ENCODE peak calls at places on chromosomes 1 and 21, in nine cellular contexts. Z is endothelial cell of umbilical vein; W is CD8-positive, alpha-beta T cell; K is heart right ventricle; S is fibroblast of lung; X is mammary epithelial cell; T is body of pancreas; N is adrenal gland; L is kidney. E is an unnamed sample.

GRCh38 chr1:170927955-170928850 is 7.1 kb upstream of the MROH9 start:
- DNase-seq in Z (no peak), W (no peak), K (no peak), S (peak; percentile 7), X (peak; percentile 41), T (no peak), N (no peak), L (no peak), E (no peak)

GRCh38 chr1:47262787-47263413 is 30.9 kb upstream of the TAL1 start:
- DNase-seq in Z (peak; percentile 77), W (peak; percentile 22), K (no peak), S (peak; percentile 29), X (peak; percentile 52), T (peak; percentile 44), N (peak; percentile 73), L (no peak), E (no peak)

GRCh38 chr1:162213281-162213909 is 143.9 kb downstream of the NOS1AP start:
- DNase-seq in Z (peak; percentile 80), W (no peak), K (peak; percentile 52), S (peak; percentile 80), X (peak; percentile 84), T (peak; percentile 83), N (peak; percentile 91), L (peak; percentile 90), E (no peak)

GRCh38 chr1:18110968-18111367 is 3.4 kb downstream of the IGSF21 start:
- DNase-seq in Z (no peak), W (no peak), K (peak; percentile 52), S (no peak), X (no peak), T (no peak), N (no peak), L (peak; percentile 65), E (no peak)

GRCh38 chr1:197252981-197253380 is 15.1 kb upstream of the CRB1 start:
- DNase-seq in Z (no peak), W (no peak), K (no peak), S (peak; percentile 7), X (no peak), T (no peak), N (no peak), L (no peak), E (no peak)

GRCh38 chr21:41156128-41156527 is 11.8 kb upstream of the BACE2 start:
- DNase-seq in Z (no peak), W (no peak), K (no peak), S (no peak), X (no peak), T (no peak), N (no peak), L (no peak), E (no peak)

GRCh38 chr1:6180578-6181311 is 624 bp upstream of the CHD5 start:
- DNase-seq in Z (no peak), W (no peak), K (no peak), S (no peak), X (no peak), T (no peak), N (no peak), L (peak; percentile 58), E (no peak)

GRCh38 chr1:8825985-8826481 is 8.6 kb upstream of the RERE start:
- DNase-seq in Z (peak; percentile 12), W (no peak), K (no peak), S (peak; percentile 91), X (no peak), T (no peak), N (peak; percentile 45), L (peak; percentile 20), E (peak; percentile 71)

GRCh38 chr1:94955767-94956632 is 29.1 kb upstream of the CNN3 start:
- DNase-seq in Z (peak; percentile 53), W (no peak), K (peak; percentile 21), S (peak; percentile 27), X (no peak), T (no peak), N (peak; percentile 90), L (no peak), E (peak; percentile 71)

GRCh38 chr21:38994014-38994413 is 188.3 kb downstream of the ETS2 start:
- DNase-seq in Z (no peak), W (no peak), K (no peak), S (no peak), X (no peak), T (no peak), N (no peak), L (peak; percentile 69), E (no peak)

GRCh38 chr21:38992737-38993136 is 187.0 kb downstream of the ETS2 start:
- DNase-seq in Z (peak; percentile 92), W (no peak), K (no peak), S (no peak), X (no peak), T (no peak), N (no peak), L (peak; percentile 47), E (no peak)

GRCh38 chr21:38995755-38996154 is 187.5 kb downstream of the PSMG1 start:
- DNase-seq in Z (no peak), W (no peak), K (no peak), S (no peak), X (no peak), T (no peak), N (no peak), L (peak; percentile 22), E (no peak)

GRCh38 chr21:38995071-38995669 is 188.1 kb downstream of the PSMG1 start:
- DNase-seq in Z (no peak), W (no peak), K (no peak), S (no peak), X (no peak), T (no peak), N (no peak), L (peak; percentile 32), E (no peak)

DNA sequence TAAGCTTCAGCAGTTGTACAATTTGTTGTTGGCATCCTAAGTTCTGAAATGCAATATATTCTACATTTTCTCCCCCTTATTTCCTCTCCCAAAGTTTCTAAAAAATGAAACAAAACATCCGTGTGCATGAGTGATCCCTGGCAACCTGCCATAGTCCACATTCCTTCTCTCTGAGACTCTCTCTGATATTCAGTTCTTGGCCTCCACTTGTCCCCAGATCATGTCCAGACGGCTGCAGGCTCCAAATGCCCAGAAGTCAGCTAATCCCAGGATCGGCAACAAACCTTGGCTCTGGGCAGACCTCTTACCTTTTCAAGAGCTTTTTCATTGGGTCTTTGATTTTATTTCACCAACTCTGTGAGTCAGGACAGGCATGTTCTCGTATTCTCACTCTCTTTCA is 187.8 kb downstream of the ETS2 start:
- DNase-seq in Z (peak; percentile 93), W (no peak), K (no peak), S (peak; percentile 89), X (peak; percentile 92), T (peak; percentile 68), N (peak; percentile 88), L (peak; percentile 75), E (peak; percentile 87)
- H3K4me1 ChIP-seq in Z (peaks cover 58% of the 10 kb centered on the region), W (no peaks in the 10 kb centered on the region), K (peaks cover 100% of the 10 kb centered on the region), S (peaks cover 30% of the 10 kb centered on the region), X (peaks cover 40% of the 10 kb centered on the region), T (peaks cover 18% of the 10 kb centered on the region), N (peaks cover 40% of the 10 kb centered on the region), L (peaks cover 17% of the 10 kb centered on the region), E (peaks cover 77% of the 10 kb centered on the region)

DNA sequence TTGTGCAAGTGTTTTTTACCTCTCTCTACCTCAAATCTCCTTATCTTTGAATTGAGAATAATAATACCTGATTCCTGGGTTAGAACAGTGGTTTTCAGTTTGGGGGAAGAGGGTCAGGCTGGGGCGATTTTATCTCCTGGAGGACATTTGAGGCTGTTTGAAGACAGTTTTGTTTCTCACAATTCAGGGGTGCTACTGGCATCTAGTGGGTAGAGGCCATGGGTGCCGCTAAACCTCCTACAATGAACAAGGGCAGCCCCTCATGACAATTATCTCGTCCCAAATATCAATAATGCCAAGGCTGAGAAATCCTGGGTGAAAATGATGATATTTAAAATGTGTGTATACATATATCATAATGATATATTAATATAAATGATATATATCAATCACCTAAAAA is 139.1 kb upstream of the USH2A start:
- DNase-seq in Z (no peak), W (no peak), K (no peak), S (no peak), X (no peak), T (no peak), N (no peak), L (no peak), E (no peak)
- H3K4me3 ChIP-seq in Z (no peak overlapping the region), W (no peak overlapping the region), K (no peak overlapping the region), S (no peak overlapping the region), X (no peak overlapping the region), T (no peak overlapping the region), N (no peak overlapping the region), L (no peak overlapping the region), E (no peak overlapping the region)

GRCh38 chr1:203666621-203667020 is 40.0 kb downstream of the ATP2B4 start:
- DNase-seq in Z (peak; percentile 56), W (no peak), K (no peak), S (peak; percentile 44), X (no peak), T (no peak), N (no peak), L (no peak), E (no peak)
- H3K27ac ChIP-seq in Z (no peak overlapping the region), W (no peak overlapping the region), K (peak overlapping the region; percentile 85), S (peak overlapping the region; percentile 70), X (no peak overlapping the region), T (peak overlapping the region; percentile 24), N (no peak overlapping the region), L (peak overlapping the region; percentile 41), E (peak overlapping the region; percentile 92)

DNA sequence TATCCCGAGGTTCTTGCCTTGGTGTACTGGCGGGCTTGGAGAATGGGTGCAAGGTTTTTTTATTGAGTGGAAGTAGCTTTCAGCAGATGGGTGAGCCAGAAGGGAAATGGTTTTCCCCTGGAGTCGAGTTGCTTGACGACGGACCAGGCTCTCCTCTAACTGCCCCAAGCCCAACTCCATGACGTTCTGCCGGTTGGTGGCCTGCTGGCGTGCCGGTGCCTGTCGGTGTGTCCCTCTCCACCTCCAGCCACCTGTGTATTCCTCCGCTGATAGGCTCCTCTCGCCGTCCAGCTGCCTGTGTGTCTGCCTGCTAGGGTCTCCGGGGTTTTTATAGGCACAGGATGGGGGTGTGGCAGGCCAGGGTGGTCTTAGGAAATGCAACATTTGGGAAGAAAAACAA is 34.3 kb upstream of the PTGFRN start:
- DNase-seq in Z (no peak), W (no peak), K (no peak), S (no peak), X (no peak), T (no peak), N (no peak), L (no peak), E (no peak)
- H3K4me1 ChIP-seq in Z (peaks cover 15% of the 10 kb centered on the region), W (peaks cover 35% of the 10 kb centered on the region), K (peaks cover 32% of the 10 kb centered on the region), S (no peaks in the 10 kb centered on the region), X (peaks cover 59% of the 10 kb centered on the region), T (peaks cover 45% of the 10 kb centered on the region), N (peaks cover 17% of the 10 kb centered on the region), L (peaks cover 12% of the 10 kb centered on the region), E (peaks cover 25% of the 10 kb centered on the region)

DNA sequence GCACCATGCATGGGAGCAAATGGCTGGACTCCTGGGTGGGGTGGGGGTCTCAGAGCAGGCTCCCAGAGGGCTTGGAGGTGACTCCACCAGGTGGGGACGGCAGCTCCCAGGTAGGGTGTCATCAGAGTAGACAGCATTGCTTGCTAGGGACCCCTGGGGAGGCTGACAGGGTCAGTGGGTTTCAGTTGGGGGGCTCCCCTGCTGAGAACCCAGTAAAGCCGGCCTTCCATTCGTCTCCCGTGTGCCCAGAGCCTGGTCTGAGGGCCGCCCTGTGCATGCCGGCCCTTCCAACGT is 4.7 kb upstream of the GJC2 start:
- DNase-seq in Z (no peak), W (no peak), K (no peak), S (no peak), X (no peak), T (no peak), N (peak; percentile 45), L (no peak), E (no peak)
- H3K4me3 ChIP-seq in Z (no peak overlapping the region), W (no peak overlapping the region), K (no peak overlapping the region), S (no peak overlapping the region), X (no peak overlapping the region), T (no peak overlapping the region), N (no peak overlapping the region), L (no peak overlapping the region), E (no peak overlapping the region)

GRCh38 chr1:55724551-55725325 is 509.6 kb upstream of the USP24 start:
- DNase-seq in Z (no peak), W (no peak), K (no peak), S (peak; percentile 94), X (no peak), T (no peak), N (no peak), L (no peak), E (no peak)
- H3K27ac ChIP-seq in Z (no peak overlapping the region), W (no peak overlapping the region), K (no peak overlapping the region), S (peak overlapping the region; percentile 76), X (no peak overlapping the region), T (no peak overlapping the region), N (no peak overlapping the region), L (no peak overlapping the region), E (no peak overlapping the region)

E was measured in right atrium auricular region.